ENCODE peak calls at places on chromosome 9, in four cellular contexts. P is GM12878, W is GM12891, N is K562. Q is an unnamed sample.

GRCh38 chr9:98603821-98604383 is 104.8 kb downstream of the GABBR2 start:
- DNase-seq in P (no peak), W (no peak), N (no peak), Q (no peak)

GRCh38 chr9:34032631-34033030 is 16.1 kb downstream of the UBAP2 start:
- DNase-seq in P (no peak), W (no peak), N (no peak), Q (no peak)

GRCh38 chr9:131691969-131692611 is 47.8 kb downstream of the RAPGEF1 start:
- DNase-seq in P (no peak), W (no peak), N (no peak), Q (no peak)

GRCh38 chr9:18353473-18353872 is 120.5 kb upstream of the ADAMTSL1 start:
- DNase-seq in P (no peak), W (no peak), N (no peak), Q (no peak)

GRCh38 chr9:111190352-111190751 is 139.7 kb downstream of the OR2K2 start:
- DNase-seq in P (no peak), W (no peak), N (no peak), Q (no peak)

GRCh38 chr9:129227843-129228189 is 49.8 kb upstream of the IER5L start:
- DNase-seq in P (no peak), W (no peak), N (no peak), Q (no peak)

GRCh38 chr9:70131296-70131695 is 87.6 kb downstream of the MAMDC2 start:
- DNase-seq in P (no peak), W (no peak), N (no peak), Q (no peak)

GRCh38 chr9:33289501-33289900 is 815 bp upstream of the NFX1 start:
- DNase-seq in P (no peak), W (no peak), N (no peak), Q (peak)

GRCh38 chr9:81719972-81720371 is 30.6 kb upstream of the TLE1 start:
- DNase-seq in P (no peak), W (no peak), N (no peak), Q (no peak)

GRCh38 chr9:129023036-129023907 is 4.9 kb downstream of the SH3GLB2 start:
- DNase-seq in P (no peak), W (no peak), N (peak), Q (no peak)

GRCh38 chr9:117411547-117411946 is 3.3 kb downstream of the ASTN2 start:
- DNase-seq in P (no peak), W (peak), N (peak), Q (no peak)

GRCh38 chr9:22921742-22922141 is 475.1 kb downstream of the DMRTA1 start:
- DNase-seq in P (no peak), W (no peak), N (no peak), Q (no peak)

GRCh38 chr9:93827545-93828330 is 127.4 kb downstream of the BARX1 start:
- DNase-seq in P (no peak), W (peak), N (peak), Q (peak)

GRCh38 chr9:129885018-129885669 is 49.9 kb downstream of the USP20 start:
- DNase-seq in P (peak), W (no peak), N (peak), Q (peak)

GRCh38 chr9:121688149-121688680 is 36.8 kb downstream of the DAB2IP start:
- DNase-seq in P (no peak), W (no peak), N (no peak), Q (no peak)

GRCh38 chr9:22208846-22209585 is 199.9 kb upstream of the CDKN2B start:
- DNase-seq in P (no peak), W (no peak), N (no peak), Q (no peak)

GRCh38 chr9:92749934-92750315 is 14.7 kb downstream of the BICD2 start:
- DNase-seq in P (no peak), W (no peak), N (no peak), Q (no peak)

GRCh38 chr9:88781500-88782391 is 209.5 kb upstream of the S1PR3 start:
- DNase-seq in P (no peak), W (no peak), N (peak), Q (peak)

GRCh38 chr9:93655621-93656425 is 79.4 kb downstream of the PHF2 start:
- DNase-seq in P (no peak), W (no peak), N (no peak), Q (no peak)

GRCh38 chr9:107933042-107933441 is 443.5 kb upstream of the KLF4 start:
- DNase-seq in P (no peak), W (no peak), N (no peak), Q (no peak)

GRCh38 chr9:14529047-14529446 is 164.2 kb downstream of the ZDHHC21 start:
- DNase-seq in P (no peak), W (no peak), N (no peak), Q (no peak)

GRCh38 chr9:107637421-107638420 is 148.2 kb upstream of the KLF4 start:
- DNase-seq in P (no peak), W (no peak), N (no peak), Q (no peak)

GRCh38 chr9:69637193-69637592 is 35.0 kb downstream of the APBA1 start:
- DNase-seq in P (no peak), W (no peak), N (no peak), Q (no peak)

GRCh38 chr9:124500028-124500795 is 7.0 kb downstream of the NR5A1 start:
- DNase-seq in P (no peak), W (no peak), N (no peak), Q (no peak)

GRCh38 chr9:128550770-128551651 is 1.4 kb upstream of the SPTAN1 start:
- DNase-seq in P (no peak), W (no peak), N (no peak), Q (no peak)

GRCh38 chr9:37342493-37342892 is 80.0 kb upstream of the GRHPR start:
- DNase-seq in P (no peak), W (no peak), N (no peak), Q (no peak)

GRCh38 chr9:134403682-134404301 is 77.5 kb downstream of the RXRA start:
- DNase-seq in P (no peak), W (peak), N (no peak), Q (peak)

GRCh38 chr9:2722715-2723114 is 5.4 kb downstream of the KCNV2 start:
- DNase-seq in P (no peak), W (no peak), N (peak), Q (no peak)

GRCh38 chr9:112881366-112881765 is 9.3 kb downstream of the SLC46A2 start:
- DNase-seq in P (no peak), W (no peak), N (no peak), Q (no peak)

GRCh38 chr9:90141723-90142122 is 500.9 kb downstream of the DIRAS2 start:
- DNase-seq in P (no peak), W (no peak), N (no peak), Q (no peak)

GRCh38 chr9:131289301-131290038 is at the start of gene PLPP7:
- DNase-seq in P (no peak), W (peak), N (peak), Q (no peak)

GRCh38 chr9:31137850-31138160 is 1246.6 kb upstream of the ACO1 start:
- DNase-seq in P (no peak), W (no peak), N (no peak), Q (no peak)

GRCh38 chr9:7756088-7756487 is 43.5 kb downstream of the DMAC1 start:
- DNase-seq in P (peak), W (peak), N (no peak), Q (no peak)

GRCh38 chr9:8809747-8810146 is 1010.2 kb upstream of the DMAC1 start:
- DNase-seq in P (no peak), W (no peak), N (no peak), Q (no peak)

GRCh38 chr9:120622790-120623189 is 42.8 kb upstream of the CDK5RAP2 start:
- DNase-seq in P (no peak), W (no peak), N (no peak), Q (no peak)
- TF ChIP-seq SPI1 in P (no peak), W (no peak), N (no peak), Q (no peak)

DNA sequence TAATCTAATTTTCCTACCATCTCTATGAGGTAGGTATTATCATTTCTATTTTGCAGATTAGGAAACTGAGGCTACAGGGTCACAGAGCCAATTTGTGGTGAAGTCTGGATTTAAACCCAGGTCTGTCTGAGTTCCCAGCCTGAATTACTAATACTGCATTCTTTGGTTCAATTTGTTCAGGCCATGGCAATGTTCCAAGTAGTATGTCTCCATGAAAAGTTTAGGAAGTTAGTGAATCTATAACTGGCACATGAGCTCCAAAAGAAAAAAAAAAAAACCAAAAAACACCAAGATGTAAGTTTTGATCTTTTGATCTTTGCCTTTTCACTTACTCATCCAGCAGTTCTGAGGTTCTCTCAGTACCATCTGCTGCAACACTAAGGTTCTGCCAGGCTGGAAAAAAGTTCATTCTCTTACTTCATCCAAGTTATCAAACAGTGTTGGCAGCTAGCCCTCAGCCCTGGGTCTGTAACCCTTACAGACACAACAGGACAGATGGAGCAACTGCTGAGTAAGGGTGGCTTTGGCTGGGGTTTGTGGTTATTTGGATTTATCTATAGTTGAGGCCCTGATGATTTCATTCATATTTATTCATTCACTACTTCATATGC is 4.4 kb upstream of the TMEM268 start:
- DNase-seq in P (no peak), W (no peak), N (no peak), Q (peak)
- TF ChIP-seq SPI1 in P (no peak), W (no peak), N (no peak), Q (no peak)

GRCh38 chr9:137430723-137431415 is 7.7 kb downstream of the NOXA1 start:
- DNase-seq in P (no peak), W (no peak), N (no peak), Q (no peak)
- TF ChIP-seq SPI1 in P (no peak), W (no peak), N (no peak), Q (no peak)

DNA sequence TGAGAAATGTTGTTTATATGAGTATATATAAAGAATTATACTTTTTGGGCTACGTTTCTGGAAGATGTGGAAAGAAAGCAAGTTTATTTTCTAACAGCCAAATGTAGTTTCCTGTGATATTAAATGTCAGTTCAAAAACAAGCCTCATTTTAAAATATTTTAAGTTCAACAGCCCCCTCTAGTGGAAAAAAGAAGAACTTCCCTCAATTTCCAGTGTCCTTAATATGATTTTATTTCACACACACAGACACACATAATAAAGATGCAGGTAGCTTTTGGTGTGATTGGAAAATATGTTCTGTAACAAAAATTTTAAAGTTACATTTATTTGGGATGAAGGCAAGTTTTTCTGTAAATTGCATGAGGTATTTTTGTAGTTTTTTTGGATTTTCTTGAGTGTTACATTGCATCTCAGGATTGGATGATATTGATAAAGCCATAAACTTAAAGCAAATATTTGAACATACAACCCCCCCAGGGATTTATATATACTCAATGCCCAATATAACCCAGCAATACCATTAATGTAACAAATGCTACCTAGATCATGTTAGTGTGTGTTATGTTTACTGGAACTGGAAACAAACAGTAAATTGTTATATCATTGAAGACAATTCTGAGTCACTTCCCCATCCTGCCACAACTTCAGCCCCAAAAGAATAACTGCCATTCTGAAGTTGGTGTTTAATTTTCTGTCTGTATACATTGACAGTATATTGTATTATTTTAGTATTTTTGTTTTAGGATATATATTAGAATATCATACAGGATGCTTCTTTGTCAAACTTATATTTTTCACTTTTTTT is 54.0 kb downstream of the CCDC171 start:
- DNase-seq in P (no peak), W (no peak), N (peak), Q (peak)
- TF ChIP-seq SPI1 in P (no peak), W (no peak), N (no peak), Q (peak)

GRCh38 chr9:120383611-120383998 is 196.4 kb downstream of the CDK5RAP2 start:
- DNase-seq in P (no peak), W (no peak), N (no peak), Q (no peak)
- TF ChIP-seq SPI1 in P (no peak), W (no peak), N (no peak), Q (no peak)

DNA sequence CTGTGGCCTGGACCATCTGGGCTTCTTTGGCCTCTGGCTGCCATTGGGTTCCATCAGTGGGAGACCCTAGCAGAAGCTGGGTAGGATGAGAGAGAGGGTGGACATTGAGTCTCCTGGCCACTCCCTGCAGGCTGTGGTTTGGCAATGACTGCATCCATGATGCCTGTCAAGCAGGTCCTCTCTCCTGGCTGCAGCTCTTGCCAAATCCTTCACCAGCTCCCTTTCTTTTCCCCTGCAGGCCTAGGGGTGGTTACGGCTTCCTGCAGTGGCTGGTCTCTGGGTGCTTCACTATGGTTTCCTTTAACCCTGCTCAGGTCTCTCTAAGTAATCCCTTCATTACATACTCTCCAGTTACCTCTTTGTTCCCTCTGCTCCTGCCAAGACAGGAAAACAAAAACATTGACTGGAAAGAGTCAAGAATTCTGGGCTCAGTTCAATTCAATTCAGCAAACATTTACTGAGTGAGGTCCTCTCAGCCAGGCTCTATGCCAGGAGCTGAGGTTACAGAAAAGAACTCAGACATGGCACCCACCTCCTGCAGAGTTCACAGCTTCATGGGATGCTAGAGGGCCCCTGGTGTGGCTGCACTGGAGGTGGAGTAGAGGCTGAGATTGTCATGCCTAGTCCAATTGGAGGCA is 19.8 kb upstream of the PTPN3 start:
- DNase-seq in P (no peak), W (no peak), N (no peak), Q (no peak)
- TF ChIP-seq SPI1 in P (no peak), W (no peak), N (no peak), Q (no peak)

GRCh38 chr9:91495450-91495849 is 71.8 kb upstream of the NFIL3 start:
- DNase-seq in P (no peak), W (no peak), N (no peak), Q (no peak)
- TF ChIP-seq SPI1 in P (no peak), W (no peak), N (no peak), Q (no peak)

GRCh38 chr9:84850830-84851372 is 181.4 kb downstream of the NTRK2 start:
- DNase-seq in P (no peak), W (no peak), N (no peak), Q (no peak)

GRCh38 chr9:84849049-84849448 is 179.5 kb downstream of the NTRK2 start:
- DNase-seq in P (no peak), W (no peak), N (no peak), Q (no peak)

GRCh38 chr9:84845956-84846355 is 176.4 kb downstream of the NTRK2 start:
- DNase-seq in P (no peak), W (no peak), N (no peak), Q (no peak)

GRCh38 chr9:84843175-84843824 is 173.8 kb downstream of the NTRK2 start:
- DNase-seq in P (no peak), W (no peak), N (no peak), Q (no peak)

GRCh38 chr9:84846501-84847323 is 177.2 kb downstream of the NTRK2 start:
- DNase-seq in P (no peak), W (no peak), N (no peak), Q (no peak)
- TF ChIP-seq SPI1 in P (no peak), W (no peak), N (no peak), Q (no peak)

GRCh38 chr9:136687721-136688223 is 515 bp upstream of the AGPAT2 start:
- DNase-seq in P (no peak), W (no peak), N (peak), Q (no peak)
- TF ChIP-seq SPI1 in P (no peak), W (no peak), N (no peak), Q (no peak)

GRCh38 chr9:133158695-133159094 is 5.0 kb downstream of the GBGT1 start:
- DNase-seq in P (no peak), W (no peak), N (no peak), Q (no peak)
- TF ChIP-seq SPI1 in P (no peak), W (no peak), N (no peak), Q (no peak)

Q was measured in HL-60.